ENCODE peak calls at places on chromosomes 13 and 19, in ten cellular contexts. One of them, this sample, is unnamed.

GRCh38 chr19:30564551-30565011 is 192.4 kb downstream of the ZNF536 start:
- DNase-seq in OCI-LY7: no peak
- DNase-seq in spleen: no peak
- DNase-seq in psoas muscle: no peak
- DNase-seq in uterus: no peak
- DNase-seq in WTC11: no peak
- DNase-seq in CD8-positive, alpha-beta T cell: no peak
- DNase-seq in foreskin fibroblast: no peak
- DNase-seq in AG04450: no peak
- DNase-seq in fibroblast of villous mesenchyme: no peak
- DNase-seq in this sample: no peak

GRCh38 chr19:1130801-1131717 is 27.3 kb downstream of the GPX4 start:
- DNase-seq in AG04450: no peak
- DNase-seq in foreskin fibroblast: peak; percentile 48
- DNase-seq in WTC11: no peak
- DNase-seq in uterus: peak; percentile 26
- DNase-seq in OCI-LY7: peak; percentile 41
- DNase-seq in psoas muscle: no peak
- DNase-seq in fibroblast of villous mesenchyme: no peak
- DNase-seq in CD8-positive, alpha-beta T cell: peak; percentile 28
- DNase-seq in spleen: peak; percentile 90
- DNase-seq in this sample: peak; percentile 70

GRCh38 chr19:10544242-10544752 is 593 bp downstream of the ATG4D start:
- DNase-seq in WTC11: no peak
- DNase-seq in CD8-positive, alpha-beta T cell: no peak
- DNase-seq in foreskin fibroblast: peak; percentile 35
- DNase-seq in spleen: no peak
- DNase-seq in OCI-LY7: peak; percentile 37
- DNase-seq in psoas muscle: no peak
- DNase-seq in uterus: no peak
- DNase-seq in AG04450: no peak
- DNase-seq in fibroblast of villous mesenchyme: no peak
- DNase-seq in this sample: peak; percentile 81

GRCh38 chr13:23505007-23505406 is 65.2 kb upstream of the TNFRSF19 start:
- DNase-seq in psoas muscle: no peak
- DNase-seq in OCI-LY7: no peak
- DNase-seq in WTC11: no peak
- DNase-seq in fibroblast of villous mesenchyme: peak; percentile 79
- DNase-seq in spleen: no peak
- DNase-seq in uterus: no peak
- DNase-seq in AG04450: no peak
- DNase-seq in foreskin fibroblast: peak; percentile 71
- DNase-seq in CD8-positive, alpha-beta T cell: no peak
- DNase-seq in this sample: no peak

GRCh38 chr13:46716821-46717220 is 80.1 kb downstream of the ESD start:
- DNase-seq in foreskin fibroblast: no peak
- DNase-seq in AG04450: no peak
- DNase-seq in CD8-positive, alpha-beta T cell: no peak
- DNase-seq in spleen: no peak
- DNase-seq in OCI-LY7: no peak
- DNase-seq in fibroblast of villous mesenchyme: peak; percentile 30
- DNase-seq in psoas muscle: no peak
- DNase-seq in WTC11: no peak
- DNase-seq in uterus: no peak
- DNase-seq in this sample: no peak

GRCh38 chr13:85652536-85652935 is 146.7 kb downstream of the SLITRK6 start:
- DNase-seq in fibroblast of villous mesenchyme: no peak
- DNase-seq in CD8-positive, alpha-beta T cell: no peak
- DNase-seq in OCI-LY7: no peak
- DNase-seq in uterus: no peak
- DNase-seq in spleen: no peak
- DNase-seq in foreskin fibroblast: no peak
- DNase-seq in AG04450: no peak
- DNase-seq in WTC11: no peak
- DNase-seq in psoas muscle: no peak
- DNase-seq in this sample: no peak

GRCh38 chr13:50654341-50654740 is 189.2 kb downstream of the DLEU7 start:
- DNase-seq in CD8-positive, alpha-beta T cell: no peak
- DNase-seq in WTC11: no peak
- DNase-seq in foreskin fibroblast: no peak
- DNase-seq in OCI-LY7: no peak
- DNase-seq in psoas muscle: no peak
- DNase-seq in spleen: no peak
- DNase-seq in AG04450: no peak
- DNase-seq in fibroblast of villous mesenchyme: no peak
- DNase-seq in uterus: no peak
- DNase-seq in this sample: no peak

GRCh38 chr19:30001301-30001700 is 59.3 kb downstream of the URI1 start:
- DNase-seq in AG04450: no peak
- DNase-seq in OCI-LY7: no peak
- DNase-seq in CD8-positive, alpha-beta T cell: no peak
- DNase-seq in spleen: no peak
- DNase-seq in fibroblast of villous mesenchyme: no peak
- DNase-seq in WTC11: no peak
- DNase-seq in foreskin fibroblast: no peak
- DNase-seq in psoas muscle: no peak
- DNase-seq in uterus: no peak
- DNase-seq in this sample: no peak

GRCh38 chr13:25406377-25406776 is 34.6 kb downstream of the ATP8A2 start:
- DNase-seq in CD8-positive, alpha-beta T cell: no peak
- DNase-seq in AG04450: no peak
- DNase-seq in spleen: no peak
- DNase-seq in fibroblast of villous mesenchyme: no peak
- DNase-seq in foreskin fibroblast: peak; percentile 4
- DNase-seq in psoas muscle: no peak
- DNase-seq in OCI-LY7: peak; percentile 4
- DNase-seq in WTC11: peak; percentile 13
- DNase-seq in uterus: no peak
- DNase-seq in this sample: no peak
- TF ChIP-seq CTCF in CD8-positive, alpha-beta T cell: no peak
- TF ChIP-seq CTCF in AG04450: peak; percentile 3
- TF ChIP-seq CTCF in spleen: no peak
- TF ChIP-seq CTCF in fibroblast of villous mesenchyme: peak; percentile 23
- TF ChIP-seq CTCF in foreskin fibroblast: no peak
- TF ChIP-seq CTCF in psoas muscle: no peak
- TF ChIP-seq CTCF in OCI-LY7: peak; percentile 47
- TF ChIP-seq CTCF in WTC11: no peak
- TF ChIP-seq CTCF in uterus: no peak
- TF ChIP-seq CTCF in this sample: no peak

DNA sequence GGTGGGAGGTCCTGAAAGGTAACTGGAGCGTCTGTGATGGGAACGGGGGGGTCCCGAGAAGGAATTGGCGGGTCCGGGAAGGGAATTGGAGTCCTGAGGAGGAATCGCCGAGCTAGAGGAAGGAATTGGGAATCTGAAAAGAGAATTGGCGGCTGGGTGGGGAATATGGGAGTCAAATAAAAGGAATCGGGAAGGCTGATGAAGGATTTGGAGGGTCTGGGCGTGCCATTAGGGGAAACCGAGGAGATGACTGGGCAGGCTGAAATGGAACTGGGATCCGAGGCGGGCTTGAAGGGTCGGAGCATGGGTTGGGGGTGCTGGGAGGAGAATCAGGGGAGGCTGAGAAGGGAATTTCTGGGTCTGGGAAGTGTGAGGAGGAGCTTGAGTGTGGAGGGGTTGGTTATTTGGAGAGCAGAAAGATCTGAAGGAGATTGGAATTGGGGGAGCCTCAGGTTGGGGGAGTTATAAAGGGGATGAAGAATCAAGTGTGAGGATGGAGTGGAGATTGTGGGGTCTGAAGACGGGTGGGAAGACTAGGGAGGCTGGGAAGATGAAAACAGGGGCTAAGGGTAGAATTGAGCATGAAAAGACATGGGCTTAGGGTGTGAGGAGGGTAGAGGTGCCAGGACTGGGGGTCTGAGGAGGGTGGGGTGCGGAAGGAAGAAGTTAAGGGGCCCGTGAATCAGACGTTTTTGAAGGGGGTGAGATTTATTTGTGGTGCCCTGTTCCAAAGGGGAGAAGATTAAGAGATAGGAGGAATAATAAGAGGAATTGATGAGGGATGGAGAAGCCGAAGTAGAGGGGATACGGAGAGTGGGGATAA is 728 bp downstream of the ACTN4 start:
- DNase-seq in fibroblast of villous mesenchyme: no peak
- DNase-seq in foreskin fibroblast: peak; percentile 38
- DNase-seq in WTC11: no peak
- DNase-seq in psoas muscle: no peak
- DNase-seq in AG04450: no peak
- DNase-seq in uterus: no peak
- DNase-seq in CD8-positive, alpha-beta T cell: no peak
- DNase-seq in OCI-LY7: no peak
- DNase-seq in spleen: no peak
- DNase-seq in this sample: no peak
- TF ChIP-seq CTCF in fibroblast of villous mesenchyme: no peak
- TF ChIP-seq CTCF in foreskin fibroblast: no peak
- TF ChIP-seq CTCF in WTC11: no peak
- TF ChIP-seq CTCF in psoas muscle: no peak
- TF ChIP-seq CTCF in AG04450: no peak
- TF ChIP-seq CTCF in uterus: no peak
- TF ChIP-seq CTCF in CD8-positive, alpha-beta T cell: no peak
- TF ChIP-seq CTCF in OCI-LY7: no peak
- TF ChIP-seq CTCF in spleen: no peak
- TF ChIP-seq CTCF in this sample: no peak

GRCh38 chr13:113033498-113033897 is 64.5 kb downstream of the MCF2L start:
- DNase-seq in uterus: no peak
- DNase-seq in CD8-positive, alpha-beta T cell: no peak
- DNase-seq in spleen: no peak
- DNase-seq in AG04450: no peak
- DNase-seq in fibroblast of villous mesenchyme: no peak
- DNase-seq in OCI-LY7: no peak
- DNase-seq in WTC11: no peak
- DNase-seq in psoas muscle: no peak
- DNase-seq in foreskin fibroblast: no peak
- DNase-seq in this sample: no peak

GRCh38 chr13:113033054-113033453 is 64.0 kb downstream of the MCF2L start:
- DNase-seq in foreskin fibroblast: no peak
- DNase-seq in CD8-positive, alpha-beta T cell: no peak
- DNase-seq in psoas muscle: no peak
- DNase-seq in OCI-LY7: no peak
- DNase-seq in AG04450: no peak
- DNase-seq in uterus: no peak
- DNase-seq in WTC11: no peak
- DNase-seq in spleen: no peak
- DNase-seq in fibroblast of villous mesenchyme: no peak
- DNase-seq in this sample: no peak

GRCh38 chr13:113036401-113036800 is 67.4 kb downstream of the MCF2L start:
- DNase-seq in CD8-positive, alpha-beta T cell: no peak
- DNase-seq in fibroblast of villous mesenchyme: no peak
- DNase-seq in foreskin fibroblast: no peak
- DNase-seq in WTC11: no peak
- DNase-seq in spleen: no peak
- DNase-seq in OCI-LY7: no peak
- DNase-seq in uterus: no peak
- DNase-seq in psoas muscle: no peak
- DNase-seq in AG04450: no peak
- DNase-seq in this sample: no peak

GRCh38 chr13:113034451-113035208 is 65.6 kb downstream of the MCF2L start:
- DNase-seq in fibroblast of villous mesenchyme: peak; percentile 61
- DNase-seq in WTC11: peak; percentile 66
- DNase-seq in psoas muscle: peak; percentile 39
- DNase-seq in foreskin fibroblast: peak; percentile 84
- DNase-seq in CD8-positive, alpha-beta T cell: no peak
- DNase-seq in spleen: no peak
- DNase-seq in AG04450: peak; percentile 15
- DNase-seq in OCI-LY7: no peak
- DNase-seq in uterus: no peak
- DNase-seq in this sample: peak; percentile 24

GRCh38 chr13:113035209-113035800 is 66.3 kb downstream of the MCF2L start:
- DNase-seq in foreskin fibroblast: no peak
- DNase-seq in AG04450: no peak
- DNase-seq in psoas muscle: no peak
- DNase-seq in OCI-LY7: no peak
- DNase-seq in spleen: no peak
- DNase-seq in CD8-positive, alpha-beta T cell: no peak
- DNase-seq in WTC11: no peak
- DNase-seq in uterus: no peak
- DNase-seq in fibroblast of villous mesenchyme: no peak
- DNase-seq in this sample: no peak
- TF ChIP-seq CTCF in foreskin fibroblast: no peak
- TF ChIP-seq CTCF in AG04450: no peak
- TF ChIP-seq CTCF in psoas muscle: no peak
- TF ChIP-seq CTCF in OCI-LY7: no peak
- TF ChIP-seq CTCF in spleen: no peak
- TF ChIP-seq CTCF in CD8-positive, alpha-beta T cell: no peak
- TF ChIP-seq CTCF in WTC11: no peak
- TF ChIP-seq CTCF in uterus: no peak
- TF ChIP-seq CTCF in fibroblast of villous mesenchyme: no peak
- TF ChIP-seq CTCF in this sample: no peak

GRCh38 chr19:54190503-54190941 is 586 bp upstream of the TSEN34 start:
- DNase-seq in WTC11: peak; percentile 99
- DNase-seq in CD8-positive, alpha-beta T cell: peak; percentile 100
- DNase-seq in spleen: peak; percentile 100
- DNase-seq in AG04450: peak; percentile 99
- DNase-seq in psoas muscle: peak; percentile 99
- DNase-seq in uterus: peak; percentile 100
- DNase-seq in fibroblast of villous mesenchyme: peak; percentile 100
- DNase-seq in foreskin fibroblast: peak; percentile 100
- DNase-seq in OCI-LY7: peak; percentile 99
- DNase-seq in this sample: peak; percentile 100

GRCh38 chr19:54188224-54188871 is 1.0 kb downstream of the MBOAT7 start:
- DNase-seq in AG04450: no peak
- DNase-seq in spleen: peak; percentile 84
- DNase-seq in CD8-positive, alpha-beta T cell: peak; percentile 40
- DNase-seq in uterus: peak; percentile 43
- DNase-seq in OCI-LY7: no peak
- DNase-seq in foreskin fibroblast: peak; percentile 65
- DNase-seq in fibroblast of villous mesenchyme: peak; percentile 72
- DNase-seq in psoas muscle: no peak
- DNase-seq in WTC11: peak; percentile 27
- DNase-seq in this sample: no peak

GRCh38 chr19:54190942-54191670 is at the start of gene TSEN34:
- DNase-seq in WTC11: peak; percentile 80
- DNase-seq in foreskin fibroblast: peak; percentile 95
- DNase-seq in fibroblast of villous mesenchyme: peak; percentile 88
- DNase-seq in uterus: peak; percentile 52
- DNase-seq in CD8-positive, alpha-beta T cell: peak; percentile 79
- DNase-seq in OCI-LY7: peak; percentile 93
- DNase-seq in psoas muscle: peak; percentile 86
- DNase-seq in AG04450: no peak
- DNase-seq in spleen: peak; percentile 98
- DNase-seq in this sample: peak; percentile 90

GRCh38 chr19:54189668-54190502 is 505 bp upstream of the MBOAT7 start:
- DNase-seq in uterus: peak; percentile 100
- DNase-seq in psoas muscle: peak; percentile 100
- DNase-seq in fibroblast of villous mesenchyme: peak; percentile 100
- DNase-seq in WTC11: peak; percentile 100
- DNase-seq in foreskin fibroblast: peak; percentile 100
- DNase-seq in spleen: peak; percentile 100
- DNase-seq in CD8-positive, alpha-beta T cell: peak; percentile 100
- DNase-seq in OCI-LY7: peak; percentile 100
- DNase-seq in AG04450: peak; percentile 100
- DNase-seq in this sample: peak; percentile 100

DNA sequence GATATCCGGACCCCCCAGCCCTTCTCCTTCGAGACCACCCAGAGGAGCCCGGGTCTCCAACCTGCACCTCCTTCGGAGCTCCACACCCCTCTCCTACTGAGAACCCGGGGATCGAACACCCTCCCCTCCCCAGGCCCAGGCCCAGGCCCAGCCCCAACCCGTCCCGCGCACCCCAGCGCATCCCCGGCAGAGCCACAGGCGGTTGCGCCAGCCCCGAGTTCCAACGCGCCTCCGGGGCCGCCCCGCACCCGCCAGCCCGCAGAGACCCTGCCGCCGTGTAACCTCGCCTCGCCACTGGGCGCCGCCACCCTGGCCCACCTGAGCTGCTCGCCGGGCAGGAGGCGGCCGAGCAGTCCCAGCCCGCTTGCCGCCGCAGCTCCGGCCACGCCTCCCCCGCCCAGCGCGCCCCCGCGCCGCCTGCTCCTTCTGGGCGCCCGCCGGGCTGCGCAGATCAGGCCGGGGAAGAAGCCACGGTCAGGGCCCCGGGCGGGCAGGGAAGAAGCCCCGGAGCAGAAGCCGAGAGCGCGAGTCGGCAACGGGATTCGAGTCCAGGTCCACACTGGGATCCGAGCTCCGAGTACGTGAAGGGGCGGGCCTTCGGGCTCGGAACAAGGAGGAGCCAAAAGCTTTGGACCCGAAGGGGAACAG is at the start of gene MBOAT7:
- DNase-seq in uterus: no peak
- DNase-seq in fibroblast of villous mesenchyme: no peak
- DNase-seq in AG04450: no peak
- DNase-seq in psoas muscle: no peak
- DNase-seq in OCI-LY7: peak; percentile 87
- DNase-seq in CD8-positive, alpha-beta T cell: no peak
- DNase-seq in spleen: no peak
- DNase-seq in WTC11: no peak
- DNase-seq in foreskin fibroblast: no peak
- DNase-seq in this sample: no peak
- TF ChIP-seq CTCF in uterus: no peak
- TF ChIP-seq CTCF in fibroblast of villous mesenchyme: no peak
- TF ChIP-seq CTCF in AG04450: no peak
- TF ChIP-seq CTCF in psoas muscle: peak; percentile 26
- TF ChIP-seq CTCF in OCI-LY7: peak; percentile 71
- TF ChIP-seq CTCF in CD8-positive, alpha-beta T cell: no peak
- TF ChIP-seq CTCF in spleen: peak; percentile 48
- TF ChIP-seq CTCF in WTC11: no peak
- TF ChIP-seq CTCF in foreskin fibroblast: no peak
- TF ChIP-seq CTCF in this sample: no peak

This sample was measured in transverse colon.